ENCODE peak calls at places on chromosomes 7 and 10, in eight cellular contexts. Y, R, Q, L, V, A, N and I are unnamed samples.

GRCh38 chr10:70321233-70321632 is 37.4 kb upstream of the NPFFR1 start:
- DNase-seq in L (no peak), R (no peak), Y (no peak), N (no peak), A (no peak), V (no peak), Q (no peak), I (no peak)

GRCh38 chr10:94103902-94104301 is 110.2 kb downstream of the PLCE1 start:
- DNase-seq in Q (peak; percentile 14), A (no peak), Y (no peak), L (no peak), N (no peak), R (no peak), V (no peak), I (no peak)

GRCh38 chr10:109831846-109832245 is 91.5 kb downstream of the XPNPEP1 start:
- DNase-seq in L (no peak), V (no peak), N (no peak), Y (no peak), R (no peak), Q (no peak), A (no peak), I (no peak)

GRCh38 chr10:33521904-33522303 is 187.4 kb upstream of the NRP1 start:
- DNase-seq in A (no peak), N (no peak), R (no peak), Y (no peak), L (no peak), V (no peak), Q (no peak), I (no peak)

GRCh38 chr7:128835790-128836641 is 5.8 kb downstream of the FLNC start:
- DNase-seq in Q (no peak), Y (no peak), R (no peak), V (no peak), L (no peak), N (no peak), A (no peak), I (no peak)

GRCh38 chr7:36286241-36286640 is 103.4 kb upstream of the ANLN start:
- DNase-seq in L (no peak), N (no peak), A (no peak), Q (no peak), Y (no peak), R (no peak), V (no peak), I (no peak)

GRCh38 chr7:101308245-101309085 is 13.1 kb downstream of the IFT22 start:
- DNase-seq in Q (peak; percentile 89), L (peak; percentile 80), N (no peak), V (no peak), A (peak; percentile 76), R (peak; percentile 73), Y (peak; percentile 95), I (no peak)

GRCh38 chr7:13880789-13881188 is 108.7 kb downstream of the ETV1 start:
- DNase-seq in Y (no peak), L (no peak), Q (no peak), A (no peak), N (no peak), R (no peak), V (peak; percentile 16), I (no peak)

GRCh38 chr7:97269741-97270140 is 152.2 kb downstream of the SDHAF3 start:
- DNase-seq in Y (peak; percentile 38), L (no peak), R (no peak), Q (no peak), V (no peak), A (no peak), N (no peak), I (no peak)

GRCh38 chr7:31890198-31890597 is 180.0 kb downstream of the PDE1C start:
- DNase-seq in L (no peak), R (no peak), N (peak; percentile 39), Y (no peak), A (no peak), Q (no peak), V (no peak), I (no peak)

GRCh38 chr7:94182066-94182465 is 177.9 kb upstream of the BET1 start:
- DNase-seq in Q (peak; percentile 61), R (no peak), V (peak; percentile 10), Y (no peak), L (no peak), A (no peak), N (no peak), I (peak; percentile 35)

GRCh38 chr7:2037301-2037804 is 195.4 kb downstream of the MAD1L1 start:
- DNase-seq in L (peak; percentile 10), V (no peak), N (no peak), A (no peak), Y (no peak), Q (no peak), R (no peak), I (no peak)

GRCh38 chr10:82378146-82378545 is 503.2 kb downstream of the NRG3 start:
- DNase-seq in A (no peak), L (peak; percentile 42), R (no peak), V (no peak), Y (no peak), Q (peak; percentile 3), N (no peak), I (no peak)

GRCh38 chr10:82383350-82383749 is 508.4 kb downstream of the NRG3 start:
- DNase-seq in A (no peak), V (no peak), R (no peak), N (no peak), L (no peak), Q (no peak), Y (no peak), I (no peak)

DNA sequence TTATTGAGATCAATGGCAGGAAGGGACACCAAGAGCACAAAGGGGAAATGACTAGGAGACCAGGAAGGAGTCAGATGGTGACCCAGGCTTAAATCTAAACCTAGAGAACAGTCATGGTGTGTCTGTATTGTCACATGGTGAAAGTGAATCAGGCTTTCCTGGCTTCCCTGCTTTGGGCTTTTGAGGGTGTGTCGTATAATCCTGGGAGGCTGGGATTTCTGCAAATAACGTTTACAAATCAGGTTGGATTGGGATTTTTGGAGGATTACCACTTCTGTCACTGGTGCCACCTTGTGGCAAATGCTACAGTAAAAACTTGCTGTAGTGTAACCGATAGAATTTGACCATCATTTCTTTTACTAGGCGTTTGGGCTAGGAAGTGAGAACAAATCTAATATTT is 502.6 kb downstream of the NRG3 start:
- DNase-seq in A (no peak), V (no peak), Y (peak; percentile 55), N (no peak), L (no peak), R (no peak), Q (peak; percentile 14), I (no peak)
- TF ChIP-seq CTCF in A (no peak), V (no peak), Y (peak; percentile 68), N (no peak), L (peak; percentile 33), R (no peak), Q (no peak), I (peak; percentile 49)

GRCh38 chr7:29044529-29044928 is 86.4 kb upstream of the TRIL start:
- DNase-seq in N (no peak), Y (no peak), A (no peak), Q (no peak), L (no peak), V (no peak), R (no peak), I (no peak)

GRCh38 chr7:29039747-29040569 is 81.8 kb upstream of the TRIL start:
- DNase-seq in N (no peak), A (no peak), R (no peak), Q (no peak), L (no peak), Y (no peak), V (no peak), I (no peak)

GRCh38 chr7:29040570-29040906 is 82.4 kb upstream of the TRIL start:
- DNase-seq in R (no peak), Y (no peak), Q (no peak), A (no peak), V (no peak), N (no peak), L (no peak), I (no peak)

GRCh38 chr7:29045258-29046095 is 87.3 kb upstream of the TRIL start:
- DNase-seq in V (no peak), A (no peak), Y (no peak), L (no peak), N (no peak), Q (no peak), R (no peak), I (no peak)

GRCh38 chr7:29042893-29043292 is 84.8 kb upstream of the TRIL start:
- DNase-seq in Y (no peak), R (no peak), N (no peak), L (no peak), V (no peak), A (no peak), Q (no peak), I (no peak)
- H3K4me1 ChIP-seq in Y (peaks cover 50% of the 10 kb centered on the region), R (no peaks in the 10 kb centered on the region), N (no peaks in the 10 kb centered on the region), L (no peaks in the 10 kb centered on the region), V (no peaks in the 10 kb centered on the region), A (no peaks in the 10 kb centered on the region), Q (no peaks in the 10 kb centered on the region), I (no peaks in the 10 kb centered on the region)

DNA sequence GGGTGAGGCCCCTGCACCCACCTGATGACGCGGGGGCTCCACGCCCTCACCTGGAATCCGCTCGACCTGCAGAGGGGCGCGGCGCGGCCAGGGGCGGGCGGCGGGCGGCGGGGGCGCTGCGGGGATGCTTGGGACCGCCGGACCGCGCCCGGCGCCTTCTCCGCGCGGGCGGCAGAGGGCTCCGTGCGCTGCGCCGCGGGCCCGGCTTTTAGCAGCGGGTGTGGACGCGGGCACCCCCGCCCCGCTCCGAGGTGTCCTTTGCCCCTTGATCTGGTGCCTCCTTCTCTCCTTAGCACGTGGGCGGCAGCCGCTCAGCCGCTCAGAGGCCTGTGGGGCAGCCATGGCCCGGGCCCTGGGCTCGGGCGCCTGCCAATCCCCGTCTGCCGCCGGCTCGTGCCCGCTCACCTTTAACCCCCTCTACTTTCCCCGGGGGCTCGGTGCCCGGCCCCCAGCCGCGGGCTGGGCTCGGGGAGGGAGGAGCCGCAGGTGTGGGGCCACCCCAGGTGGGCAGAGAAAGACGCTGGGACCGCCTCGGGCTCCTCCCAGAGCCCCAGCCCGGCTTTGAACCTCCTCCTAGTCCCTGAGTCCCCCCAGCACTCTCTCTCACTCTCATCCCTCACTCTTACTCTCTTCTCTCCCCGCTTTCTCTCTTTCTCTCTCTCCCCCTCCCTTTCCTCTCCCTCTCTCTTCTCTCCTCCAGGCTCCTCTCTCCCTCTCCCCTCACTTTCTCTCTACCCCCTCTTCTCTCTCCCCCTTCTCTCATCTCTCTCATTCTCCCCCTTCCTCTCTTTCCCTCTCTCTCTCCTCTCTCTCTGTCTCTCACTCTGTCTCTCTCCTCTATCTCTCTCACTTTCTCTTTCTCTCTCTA is 19.7 kb upstream of the VPS37D start:
- DNase-seq in Q (no peak), N (no peak), L (peak; percentile 87), A (peak; percentile 83), V (no peak), R (peak; percentile 41), Y (peak; percentile 62), I (no peak)
- TF ChIP-seq REST in Q (no peak), N (no peak), L (no peak), A (no peak), V (no peak), R (no peak), Y (no peak), I (no peak)

DNA sequence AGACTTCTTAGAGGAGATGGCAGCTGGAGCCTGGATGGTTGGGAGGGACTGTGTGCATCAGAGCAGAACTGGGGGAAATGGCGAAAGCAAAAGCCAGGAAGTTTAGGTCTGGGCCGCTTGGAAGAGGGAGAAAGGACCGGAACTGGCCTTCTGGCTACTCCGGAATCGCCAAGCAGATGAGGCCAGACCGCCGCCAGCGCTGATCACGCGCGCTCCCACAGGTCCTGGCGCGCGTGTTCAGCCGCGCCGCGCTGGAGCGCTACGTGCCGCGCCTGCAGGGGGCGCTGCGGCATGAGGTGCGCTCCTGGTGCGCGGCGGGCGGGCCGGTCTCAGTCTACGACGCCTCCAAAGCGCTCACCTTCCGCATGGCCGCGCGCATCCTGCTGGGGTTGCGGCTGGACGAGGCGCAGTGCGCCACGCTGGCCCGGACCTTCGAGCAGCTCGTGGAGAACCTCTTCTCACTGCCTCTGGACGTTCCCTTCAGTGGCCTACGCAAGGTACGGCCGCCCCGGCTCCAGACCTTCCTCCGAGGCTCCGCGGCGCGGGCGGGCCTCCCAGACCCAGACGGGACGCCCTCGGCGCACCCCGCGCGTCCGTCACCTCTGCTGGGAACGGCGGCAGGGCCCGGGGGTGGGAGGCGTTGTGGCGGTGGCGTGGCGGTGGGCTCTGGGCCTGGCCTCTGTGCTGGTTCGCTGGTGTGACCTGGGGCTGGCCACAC is 2.1 kb downstream of the CYP26C1 start:
- DNase-seq in Y (peak; percentile 85), V (no peak), Q (peak; percentile 38), A (no peak), L (peak; percentile 30), N (no peak), R (no peak), I (no peak)
- TF ChIP-seq CTCF in Y (peak; percentile 76), V (no peak), Q (peak; percentile 44), A (no peak), L (peak; percentile 13), N (peak; percentile 51), R (peak; percentile 10), I (peak; percentile 98)